ENCODE peak calls at places on chromosome 22, in six cellular contexts. One of them, this sample, is unnamed.

GRCh38 chr22:41308544-41308947 is 7.2 kb downstream of the ZC3H7B start:
- DNase-seq in tibial artery: no peak
- DNase-seq in ascending aorta: no peak
- DNase-seq in cardiac muscle cell: no peak
- DNase-seq in foreskin fibroblast: no peak
- DNase-seq in fibroblast of lung: no peak
- DNase-seq in this sample: no peak

GRCh38 chr22:49348631-49349030 is 479.0 kb downstream of the BRD1 start:
- DNase-seq in tibial artery: no peak
- DNase-seq in ascending aorta: no peak
- DNase-seq in cardiac muscle cell: no peak
- DNase-seq in foreskin fibroblast: no peak
- DNase-seq in fibroblast of lung: no peak
- DNase-seq in this sample: no peak

GRCh38 chr22:39496131-39496838 is 5.8 kb upstream of the MIEF1 start:
- DNase-seq in tibial artery: peak
- DNase-seq in ascending aorta: no peak
- DNase-seq in cardiac muscle cell: peak
- DNase-seq in foreskin fibroblast: peak
- DNase-seq in fibroblast of lung: peak
- DNase-seq in this sample: no peak

GRCh38 chr22:44707178-44707577 is 5.2 kb downstream of the PRR5 start:
- DNase-seq in tibial artery: no peak
- DNase-seq in ascending aorta: no peak
- DNase-seq in cardiac muscle cell: no peak
- DNase-seq in foreskin fibroblast: no peak
- DNase-seq in fibroblast of lung: no peak
- DNase-seq in this sample: no peak

GRCh38 chr22:27194096-27194748 is 536.8 kb downstream of the MIAT start:
- DNase-seq in tibial artery: no peak
- DNase-seq in ascending aorta: no peak
- DNase-seq in cardiac muscle cell: no peak
- DNase-seq in foreskin fibroblast: no peak
- DNase-seq in fibroblast of lung: no peak
- DNase-seq in this sample: no peak

GRCh38 chr22:44486538-44486937 is 11.5 kb downstream of the RTL6 start:
- DNase-seq in tibial artery: no peak
- DNase-seq in ascending aorta: no peak
- DNase-seq in cardiac muscle cell: no peak
- DNase-seq in foreskin fibroblast: no peak
- DNase-seq in fibroblast of lung: no peak
- DNase-seq in this sample: no peak

GRCh38 chr22:19117111-19117512 is 5.1 kb downstream of the DGCR2 start:
- DNase-seq in tibial artery: no peak
- DNase-seq in ascending aorta: no peak
- DNase-seq in cardiac muscle cell: no peak
- DNase-seq in foreskin fibroblast: no peak
- DNase-seq in fibroblast of lung: no peak
- DNase-seq in this sample: no peak

GRCh38 chr22:30277547-30278344 is 11.1 kb upstream of the OSM start:
- DNase-seq in tibial artery: peak
- DNase-seq in ascending aorta: no peak
- DNase-seq in cardiac muscle cell: peak
- DNase-seq in foreskin fibroblast: peak
- DNase-seq in fibroblast of lung: peak
- DNase-seq in this sample: peak

GRCh38 chr22:46072030-46072881 is 78.1 kb upstream of the PPARA start:
- DNase-seq in tibial artery: peak
- DNase-seq in ascending aorta: peak
- DNase-seq in cardiac muscle cell: no peak
- DNase-seq in foreskin fibroblast: no peak
- DNase-seq in fibroblast of lung: no peak
- DNase-seq in this sample: no peak

GRCh38 chr22:46070215-46070721 is 80.1 kb upstream of the PPARA start:
- DNase-seq in tibial artery: peak
- DNase-seq in ascending aorta: peak
- DNase-seq in cardiac muscle cell: peak
- DNase-seq in foreskin fibroblast: peak
- DNase-seq in fibroblast of lung: peak
- DNase-seq in this sample: no peak

GRCh38 chr22:46072981-46073682 is 77.2 kb upstream of the PPARA start:
- DNase-seq in tibial artery: peak
- DNase-seq in ascending aorta: peak
- DNase-seq in cardiac muscle cell: no peak
- DNase-seq in foreskin fibroblast: no peak
- DNase-seq in fibroblast of lung: no peak
- DNase-seq in this sample: no peak

GRCh38 chr22:46070722-46071450 is 79.4 kb upstream of the PPARA start:
- DNase-seq in tibial artery: peak
- DNase-seq in ascending aorta: peak
- DNase-seq in cardiac muscle cell: peak
- DNase-seq in foreskin fibroblast: peak
- DNase-seq in fibroblast of lung: peak
- DNase-seq in this sample: no peak

DNA sequence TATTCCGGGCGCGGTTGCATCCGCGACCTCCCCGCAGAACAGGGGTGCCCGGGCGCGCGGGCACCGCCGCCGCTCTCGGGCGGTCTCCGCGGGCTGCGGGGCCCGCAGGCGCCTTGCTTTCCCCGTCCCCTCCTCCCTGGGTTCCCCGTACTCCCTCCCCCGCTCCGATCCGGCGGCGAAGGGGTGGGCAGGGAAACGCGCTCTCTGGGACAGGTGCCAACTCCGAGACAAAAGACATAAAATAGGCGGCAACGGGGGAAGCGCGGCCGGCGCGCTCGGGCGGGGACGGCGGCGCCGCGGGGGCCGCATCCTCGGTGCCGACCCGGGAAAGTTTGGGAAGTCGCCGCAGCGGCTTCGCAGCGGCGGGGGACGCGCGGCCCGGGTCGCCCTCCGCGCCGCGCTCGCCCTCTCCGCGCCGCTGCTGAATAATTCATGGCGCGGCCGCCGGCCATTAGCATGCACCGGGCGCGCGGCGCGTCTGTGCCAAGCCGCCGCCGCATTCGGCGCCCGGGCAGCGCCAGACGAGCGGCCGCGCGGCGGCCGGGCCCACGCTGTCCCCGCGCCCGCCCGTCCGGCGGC is 78.8 kb upstream of the PPARA start:
- DNase-seq in tibial artery: peak
- DNase-seq in ascending aorta: peak
- DNase-seq in cardiac muscle cell: peak
- DNase-seq in foreskin fibroblast: peak
- DNase-seq in fibroblast of lung: peak
- DNase-seq in this sample: peak
- H3K4me3 ChIP-seq in tibial artery: peak
- H3K4me3 ChIP-seq in ascending aorta: peak
- H3K4me3 ChIP-seq in cardiac muscle cell: peak
- H3K4me3 ChIP-seq in foreskin fibroblast: peak
- H3K4me3 ChIP-seq in fibroblast of lung: peak
- H3K4me3 ChIP-seq in this sample: peak

DNA sequence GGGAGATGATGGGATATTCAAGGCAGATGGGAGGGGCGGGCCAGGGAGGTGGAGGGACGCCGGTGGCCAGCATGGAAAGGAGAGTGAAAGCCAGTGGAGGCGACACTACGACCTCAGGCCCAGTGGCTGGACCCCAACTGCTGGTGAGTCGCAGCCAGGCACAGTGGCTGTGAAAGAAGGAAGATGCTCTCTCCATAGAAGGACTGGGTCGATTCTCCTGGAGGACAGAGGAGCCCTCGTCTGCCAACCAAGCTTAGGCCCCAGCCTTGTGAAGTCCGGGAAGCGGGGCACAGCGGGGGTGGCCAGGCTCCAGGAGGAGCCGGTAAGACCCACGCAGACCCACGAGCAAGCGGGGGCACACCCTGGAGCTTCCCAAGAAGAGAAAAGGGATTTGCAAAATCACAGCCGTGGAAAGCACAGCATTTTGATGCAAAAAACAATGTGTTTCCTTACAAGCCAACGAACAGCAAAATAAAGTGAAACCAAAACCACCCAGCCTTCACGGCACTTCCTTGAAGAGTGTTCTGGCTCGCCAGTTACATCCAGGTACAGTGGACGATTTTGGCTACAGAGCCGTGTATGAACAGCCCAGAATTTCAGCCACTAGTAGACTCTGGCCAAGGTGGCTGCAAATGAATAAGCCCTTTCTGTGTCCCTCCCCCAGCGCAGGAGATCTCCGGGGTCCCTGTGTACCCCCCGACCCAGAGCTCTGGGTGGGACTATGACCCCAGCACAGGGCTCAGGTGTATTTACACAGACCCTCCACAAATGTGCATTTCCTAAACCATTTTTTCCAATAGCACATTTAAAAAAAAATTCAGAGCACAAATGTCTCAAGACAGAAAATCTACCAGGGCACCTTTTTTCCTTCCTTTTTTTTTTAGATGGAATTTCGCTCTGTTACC is 96.9 kb downstream of the TRMU start:
- DNase-seq in tibial artery: no peak
- DNase-seq in ascending aorta: no peak
- DNase-seq in cardiac muscle cell: no peak
- DNase-seq in foreskin fibroblast: no peak
- DNase-seq in fibroblast of lung: no peak
- DNase-seq in this sample: no peak
- H3K4me3 ChIP-seq in tibial artery: peak
- H3K4me3 ChIP-seq in ascending aorta: peak
- H3K4me3 ChIP-seq in cardiac muscle cell: no peak
- H3K4me3 ChIP-seq in foreskin fibroblast: peak
- H3K4me3 ChIP-seq in fibroblast of lung: no peak
- H3K4me3 ChIP-seq in this sample: peak

GRCh38 chr22:24244144-24244787 is 616 bp downstream of the GGT5 start:
- DNase-seq in tibial artery: peak
- DNase-seq in ascending aorta: no peak
- DNase-seq in cardiac muscle cell: no peak
- DNase-seq in foreskin fibroblast: peak
- DNase-seq in fibroblast of lung: peak
- DNase-seq in this sample: peak
- H3K4me3 ChIP-seq in tibial artery: peak
- H3K4me3 ChIP-seq in ascending aorta: peak
- H3K4me3 ChIP-seq in cardiac muscle cell: no peak
- H3K4me3 ChIP-seq in foreskin fibroblast: no peak
- H3K4me3 ChIP-seq in fibroblast of lung: no peak
- H3K4me3 ChIP-seq in this sample: peak

GRCh38 chr22:36445158-36445668 is 36.2 kb downstream of the TXN2 start:
- DNase-seq in tibial artery: no peak
- DNase-seq in ascending aorta: no peak
- DNase-seq in cardiac muscle cell: no peak
- DNase-seq in foreskin fibroblast: peak
- DNase-seq in fibroblast of lung: peak
- DNase-seq in this sample: peak
- H3K4me3 ChIP-seq in tibial artery: no peak
- H3K4me3 ChIP-seq in ascending aorta: no peak
- H3K4me3 ChIP-seq in cardiac muscle cell: no peak
- H3K4me3 ChIP-seq in foreskin fibroblast: no peak
- H3K4me3 ChIP-seq in fibroblast of lung: peak
- H3K4me3 ChIP-seq in this sample: no peak

DNA sequence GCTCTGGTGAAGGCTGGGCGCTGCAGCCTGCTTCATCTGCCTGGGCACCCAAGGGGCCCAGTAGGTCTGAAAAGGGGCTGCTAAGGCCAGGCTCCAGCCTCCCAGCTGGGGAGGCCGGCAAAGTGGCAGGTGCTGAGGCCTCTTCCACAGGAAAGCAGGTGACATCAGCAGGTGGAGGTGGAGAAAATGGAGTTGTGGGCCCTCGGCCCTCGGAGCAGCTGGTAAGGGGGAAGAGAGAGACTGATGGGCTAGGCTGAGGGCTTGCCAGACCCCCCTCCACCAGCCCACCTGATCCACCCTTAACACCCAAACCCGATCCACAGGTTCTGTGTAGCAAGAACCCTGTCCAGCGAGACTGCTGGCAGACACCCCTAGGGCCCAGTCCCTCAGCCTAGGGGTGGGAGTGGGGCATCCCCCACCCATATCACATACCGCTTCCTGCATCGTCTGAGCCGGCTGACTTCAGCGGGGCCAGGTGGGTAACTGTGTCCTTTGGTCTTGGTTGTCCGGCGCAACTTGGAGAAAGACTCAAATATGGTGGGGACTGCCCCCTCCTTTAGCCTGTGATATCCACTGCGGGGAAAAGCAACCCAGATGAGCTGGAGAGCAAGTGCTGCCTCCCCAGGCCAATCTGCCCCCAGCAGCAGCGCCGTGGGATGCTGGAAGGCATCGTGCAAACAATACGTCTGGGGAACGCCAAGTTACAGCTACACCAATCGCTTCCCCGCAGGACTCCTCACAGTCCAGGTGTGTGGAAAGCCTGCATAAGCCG is 1.5 kb downstream of the THAP7 start:
- DNase-seq in tibial artery: no peak
- DNase-seq in ascending aorta: no peak
- DNase-seq in cardiac muscle cell: no peak
- DNase-seq in foreskin fibroblast: peak
- DNase-seq in fibroblast of lung: no peak
- DNase-seq in this sample: no peak
- H3K4me3 ChIP-seq in tibial artery: peak
- H3K4me3 ChIP-seq in ascending aorta: peak
- H3K4me3 ChIP-seq in cardiac muscle cell: peak
- H3K4me3 ChIP-seq in foreskin fibroblast: peak
- H3K4me3 ChIP-seq in fibroblast of lung: peak
- H3K4me3 ChIP-seq in this sample: peak